ENCODE peak calls at places on chromosomes 3 and 15, in five cellular contexts. Z is HCT116, X is sigmoid colon, I is breast epithelium, S is transverse colon. T is an unnamed sample. For H3K4me1, the result is how much of the 10 kb centered on the place peaks cover.

GRCh38 chr15:40388941-40389823 is 6.7 kb downstream of the KNSTRN start:
- DNase-seq in Z (no peak), X (no peak), I (no peak), S (no peak), T (no peak)

GRCh38 chr3:89635137-89635536 is 527.7 kb downstream of the EPHA3 start:
- DNase-seq in Z (no peak), X (no peak), I (no peak), S (no peak), T (no peak)

GRCh38 chr3:177530908-177531307 is 333.6 kb upstream of the TBL1XR1 start:
- DNase-seq in Z (no peak), X (no peak), I (no peak), S (no peak), T (no peak)

GRCh38 chr3:189664311-189664710 is 33.1 kb downstream of the TP63 start:
- DNase-seq in Z (no peak), X (no peak), I (no peak), S (no peak), T (no peak)

GRCh38 chr3:43290961-43291360 is 4.6 kb downstream of the SNRK start:
- DNase-seq in Z (no peak), X (no peak), I (no peak), S (no peak), T (no peak)

GRCh38 chr3:194141415-194142155 is 5.6 kb downstream of the HES1 start:
- DNase-seq in Z (peak), X (peak), I (peak), S (peak), T (peak)

GRCh38 chr15:22958487-22959280 is 21.5 kb downstream of the CYFIP1 start:
- DNase-seq in Z (no peak), X (peak), I (no peak), S (no peak), T (no peak)

GRCh38 chr15:64774556-64775523 is 549 bp downstream of the RBPMS2 start:
- DNase-seq in Z (no peak), X (peak), I (no peak), S (no peak), T (peak)

GRCh38 chr3:161372321-161373260 is 1.3 kb upstream of the SPTSSB start:
- DNase-seq in Z (peak), X (peak), I (no peak), S (no peak), T (peak)

GRCh38 chr15:56491110-56491722 is 26.3 kb upstream of the MNS1 start:
- DNase-seq in Z (peak), X (peak), I (peak), S (peak), T (peak)

GRCh38 chr15:43104426-43104825 is 1.4 kb downstream of the UBR1 start:
- DNase-seq in Z (peak), X (no peak), I (no peak), S (no peak), T (no peak)

GRCh38 chr3:9246196-9246595 is 3.2 kb downstream of the SRGAP3 start:
- DNase-seq in Z (no peak), X (no peak), I (no peak), S (no peak), T (no peak)

GRCh38 chr3:30075514-30075913 is 530.9 kb upstream of the TGFBR2 start:
- DNase-seq in Z (no peak), X (no peak), I (no peak), S (no peak), T (no peak)

GRCh38 chr3:58584690-58585004 is 7.5 kb upstream of the FAM107A start:
- DNase-seq in Z (no peak), X (no peak), I (no peak), S (no peak), T (no peak)

GRCh38 chr15:69508659-69509058 is 56.0 kb downstream of the RPLP1 start:
- DNase-seq in Z (no peak), X (no peak), I (no peak), S (no peak), T (no peak)

GRCh38 chr3:141875893-141876380 is 506 bp upstream of the ATP1B3 start:
- DNase-seq in Z (peak), X (peak), I (no peak), S (peak), T (peak)

GRCh38 chr3:70811880-70812279 is 499.4 kb upstream of the MDFIC2 start:
- DNase-seq in Z (no peak), X (peak), I (peak), S (no peak), T (no peak)

GRCh38 chr3:36891651-36892268 is 53.1 kb downstream of the TRANK1 start:
- DNase-seq in Z (no peak), X (no peak), I (no peak), S (no peak), T (no peak)

GRCh38 chr3:188059346-188059745 is 94.6 kb upstream of the LPP start:
- DNase-seq in Z (no peak), X (no peak), I (no peak), S (no peak), T (no peak)

GRCh38 chr3:74599564-74599963 is 14.9 kb downstream of the CNTN3 start:
- DNase-seq in Z (no peak), X (no peak), I (no peak), S (no peak), T (no peak)

GRCh38 chr15:41502787-41503668 is 9.4 kb downstream of the ITPKA start:
- DNase-seq in Z (no peak), X (no peak), I (no peak), S (no peak), T (no peak)

GRCh38 chr15:101062471-101063171 is 143.5 kb downstream of the LRRK1 start:
- DNase-seq in Z (no peak), X (peak), I (no peak), S (peak), T (no peak)

GRCh38 chr3:112360574-112360973 is 27.6 kb downstream of the CD200 start:
- DNase-seq in Z (no peak), X (no peak), I (no peak), S (no peak), T (peak)

GRCh38 chr3:9347887-9348286 is 15.0 kb upstream of the THUMPD3 start:
- DNase-seq in Z (no peak), X (no peak), I (no peak), S (no peak), T (no peak)

GRCh38 chr3:137761099-137761562 is 3.0 kb upstream of the SOX14 start:
- DNase-seq in Z (no peak), X (no peak), I (no peak), S (no peak), T (no peak)

GRCh38 chr15:70185251-70185711 is 87.6 kb upstream of the TLE3 start:
- DNase-seq in Z (no peak), X (no peak), I (no peak), S (no peak), T (no peak)

GRCh38 chr3:62065985-62066693 is 307.2 kb downstream of the FEZF2 start:
- DNase-seq in Z (no peak), X (no peak), I (no peak), S (no peak), T (no peak)

GRCh38 chr3:150286390-150287147 is 121.5 kb upstream of the TSC22D2 start:
- DNase-seq in Z (peak), X (no peak), I (no peak), S (no peak), T (no peak)

GRCh38 chr3:184740509-184741258 is 28.8 kb upstream of the MAGEF1 start:
- DNase-seq in Z (peak), X (no peak), I (peak), S (no peak), T (peak)

GRCh38 chr3:32177702-32178198 is 60.7 kb upstream of the CMTM8 start:
- DNase-seq in Z (peak), X (no peak), I (peak), S (peak), T (peak)

GRCh38 chr15:96893159-96893906 is 562.8 kb downstream of the NR2F2 start:
- DNase-seq in Z (no peak), X (no peak), I (no peak), S (no peak), T (peak)

GRCh38 chr3:13484861-13485590 is 4.9 kb downstream of the HDAC11 start:
- DNase-seq in Z (peak), X (peak), I (peak), S (peak), T (peak)

GRCh38 chr3:50628601-50629000 is 11.7 kb downstream of the MAPKAPK3 start:
- DNase-seq in Z (no peak), X (no peak), I (no peak), S (no peak), T (no peak)
- H3K4me1 ChIP-seq in Z (half or more), X (under half), I (under half), S (under half), T (under half)

GRCh38 chr3:191961529-191961928 is 500.6 kb downstream of the PYDC2 start:
- DNase-seq in Z (no peak), X (no peak), I (no peak), S (no peak), T (no peak)

GRCh38 chr3:191962324-191962723 is 501.4 kb downstream of the PYDC2 start:
- DNase-seq in Z (no peak), X (no peak), I (no peak), S (no peak), T (no peak)

GRCh38 chr3:191959876-191960418 is 499.0 kb downstream of the PYDC2 start:
- DNase-seq in Z (no peak), X (no peak), I (no peak), S (no peak), T (no peak)

GRCh38 chr3:191961036-191961435 is 500.1 kb downstream of the PYDC2 start:
- DNase-seq in Z (no peak), X (no peak), I (no peak), S (no peak), T (no peak)

DNA sequence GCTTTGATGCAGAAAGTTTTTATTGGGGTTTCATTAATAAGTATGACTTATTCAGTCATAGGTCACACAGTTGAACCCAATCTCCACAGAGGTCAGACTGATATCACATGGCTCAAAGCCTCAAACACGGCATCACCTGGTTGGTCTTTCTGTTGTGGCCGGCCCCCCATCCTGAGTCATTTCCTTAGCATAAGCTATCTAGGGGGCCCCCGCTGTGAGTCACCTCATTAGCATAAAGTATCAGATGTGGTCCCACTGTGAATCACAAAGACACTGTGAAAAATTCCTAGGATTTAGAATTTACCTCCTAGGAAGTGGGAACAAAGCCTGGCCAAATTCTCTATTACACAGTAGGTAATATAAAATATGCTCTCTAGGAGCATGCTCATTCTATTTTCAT is 502.2 kb downstream of the PYDC2 start:
- DNase-seq in Z (no peak), X (no peak), I (no peak), S (no peak), T (no peak)
- TF ChIP-seq POLR2AphosphoS5 in Z (no peak), X (no peak), I (no peak), S (no peak), T (no peak)

DNA sequence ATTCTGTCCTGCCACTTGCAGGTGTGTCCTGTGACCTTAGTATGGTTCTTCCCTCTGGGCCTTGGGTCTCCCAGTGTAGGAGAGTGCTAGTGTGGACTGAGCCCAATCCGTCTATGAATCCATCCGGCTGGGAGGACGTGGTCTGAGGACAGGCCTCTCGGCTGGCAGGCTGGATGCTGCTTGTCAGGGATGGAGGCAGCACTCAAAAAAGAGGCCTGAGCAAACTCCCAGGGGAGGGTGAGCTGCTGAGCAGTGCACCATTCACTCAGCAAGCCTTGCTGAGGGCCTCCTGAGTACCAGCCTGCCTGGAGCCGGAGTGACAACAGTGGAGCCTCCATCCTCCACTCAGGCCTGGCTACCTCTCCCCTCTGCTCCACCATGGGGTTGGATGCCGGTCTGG is 1.7 kb upstream of the DUSP7 start:
- DNase-seq in Z (no peak), X (no peak), I (no peak), S (no peak), T (no peak)
- H3K4me3 ChIP-seq in Z (no peak), X (no peak), I (no peak), S (no peak), T (no peak)

DNA sequence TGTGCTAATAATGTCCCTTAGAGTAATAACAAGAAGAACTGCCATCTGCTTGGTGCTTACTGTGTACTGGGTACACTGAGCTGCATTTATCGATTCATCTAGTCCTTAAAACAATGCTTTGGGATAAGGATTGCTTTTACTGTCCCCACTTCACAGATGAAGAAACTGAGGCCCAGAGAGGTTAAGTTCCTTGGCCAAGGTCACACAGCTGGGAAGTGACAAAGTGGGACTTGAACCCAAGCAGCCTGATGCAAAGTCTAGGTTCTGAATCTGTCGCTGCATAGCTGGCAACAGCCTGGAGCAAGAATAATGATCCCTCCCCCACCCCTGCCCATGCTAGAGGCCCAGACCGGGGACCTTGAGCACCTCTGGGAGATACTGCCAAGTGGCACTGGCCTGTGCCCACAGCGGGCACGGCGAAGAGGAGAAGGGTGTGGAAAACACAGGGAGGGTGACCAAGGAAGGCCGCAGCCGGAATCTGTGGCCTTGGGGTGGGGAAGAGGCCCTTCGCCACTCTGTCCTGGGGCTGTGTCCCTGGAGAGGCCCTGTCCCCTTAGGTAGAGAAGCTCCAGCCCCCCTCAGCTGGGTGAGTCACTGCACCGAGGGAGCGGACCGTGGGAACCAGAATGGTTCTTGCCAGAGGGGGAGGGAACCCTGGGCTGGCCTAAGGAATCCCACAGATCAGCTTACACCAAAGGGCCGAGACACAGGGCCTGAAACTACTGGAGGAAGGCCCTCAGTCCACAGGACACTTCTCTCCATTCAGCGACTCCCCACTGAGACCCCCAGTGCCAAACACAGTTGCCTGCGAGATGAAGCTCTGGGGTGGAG is 3.5 kb downstream of the PLXND1 start:
- DNase-seq in Z (no peak), X (peak), I (peak), S (peak), T (no peak)
- H3K4me1 ChIP-seq in Z (under half), X (half or more), I (under half), S (under half), T (half or more)

GRCh38 chr3:171470714-171471227 is 10.6 kb upstream of the TNIK start:
- DNase-seq in Z (no peak), X (no peak), I (no peak), S (no peak), T (no peak)
- TF ChIP-seq POLR2AphosphoS5 in Z (no peak), X (no peak), I (no peak), S (no peak), T (no peak)

GRCh38 chr15:48177875-48178611 is at the start of gene MYEF2:
- DNase-seq in Z (no peak), X (peak), I (peak), S (peak), T (peak)

GRCh38 chr15:48178612-48178931 is 477 bp upstream of the MYEF2 start:
- DNase-seq in Z (no peak), X (no peak), I (no peak), S (no peak), T (no peak)

GRCh38 chr15:48177383-48177874 is 666 bp downstream of the MYEF2 start:
- DNase-seq in Z (no peak), X (no peak), I (no peak), S (no peak), T (no peak)

GRCh38 chr15:48176097-48176496 is 2.0 kb downstream of the MYEF2 start:
- DNase-seq in Z (no peak), X (no peak), I (no peak), S (no peak), T (no peak)

GRCh38 chr15:48176957-48177356 is 1.1 kb downstream of the MYEF2 start:
- DNase-seq in Z (no peak), X (no peak), I (no peak), S (no peak), T (no peak)
- H3K4me3 ChIP-seq in Z (no peak), X (peak), I (no peak), S (peak), T (peak)

GRCh38 chr3:170485696-170486095 is 67.0 kb downstream of the CLDN11 start:
- DNase-seq in Z (no peak), X (no peak), I (no peak), S (no peak), T (no peak)

GRCh38 chr3:170488802-170489201 is 70.1 kb downstream of the CLDN11 start:
- DNase-seq in Z (no peak), X (no peak), I (peak), S (no peak), T (no peak)

GRCh38 chr3:170485294-170485693 is 66.6 kb downstream of the CLDN11 start:
- DNase-seq in Z (no peak), X (no peak), I (no peak), S (no peak), T (no peak)

GRCh38 chr3:170486398-170486797 is 67.7 kb downstream of the CLDN11 start:
- DNase-seq in Z (no peak), X (no peak), I (no peak), S (no peak), T (no peak)

DNA sequence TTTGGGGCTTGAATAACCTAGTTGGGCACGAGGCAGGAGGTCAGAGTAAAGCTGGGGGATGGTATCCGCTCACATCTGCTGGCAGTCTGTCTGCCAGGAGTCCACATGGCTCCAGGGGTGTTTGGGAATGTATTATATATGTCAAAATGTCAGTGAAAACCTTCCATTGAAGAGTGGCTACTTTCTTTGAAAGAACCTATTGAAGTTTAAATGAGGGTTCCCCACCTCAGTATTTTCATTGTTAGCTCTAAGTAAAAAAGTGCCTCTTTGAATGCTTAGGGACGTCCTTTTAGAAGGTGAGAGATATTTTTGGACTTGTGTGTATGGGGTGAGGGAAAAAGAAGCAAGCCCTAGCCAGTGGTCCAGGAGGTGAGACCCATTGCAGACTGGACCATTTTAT is 68.4 kb downstream of the CLDN11 start:
- DNase-seq in Z (no peak), X (no peak), I (no peak), S (no peak), T (no peak)
- H3K4me1 ChIP-seq in Z (under half), X (under half), I (under half), S (under half), T (under half)

DNA sequence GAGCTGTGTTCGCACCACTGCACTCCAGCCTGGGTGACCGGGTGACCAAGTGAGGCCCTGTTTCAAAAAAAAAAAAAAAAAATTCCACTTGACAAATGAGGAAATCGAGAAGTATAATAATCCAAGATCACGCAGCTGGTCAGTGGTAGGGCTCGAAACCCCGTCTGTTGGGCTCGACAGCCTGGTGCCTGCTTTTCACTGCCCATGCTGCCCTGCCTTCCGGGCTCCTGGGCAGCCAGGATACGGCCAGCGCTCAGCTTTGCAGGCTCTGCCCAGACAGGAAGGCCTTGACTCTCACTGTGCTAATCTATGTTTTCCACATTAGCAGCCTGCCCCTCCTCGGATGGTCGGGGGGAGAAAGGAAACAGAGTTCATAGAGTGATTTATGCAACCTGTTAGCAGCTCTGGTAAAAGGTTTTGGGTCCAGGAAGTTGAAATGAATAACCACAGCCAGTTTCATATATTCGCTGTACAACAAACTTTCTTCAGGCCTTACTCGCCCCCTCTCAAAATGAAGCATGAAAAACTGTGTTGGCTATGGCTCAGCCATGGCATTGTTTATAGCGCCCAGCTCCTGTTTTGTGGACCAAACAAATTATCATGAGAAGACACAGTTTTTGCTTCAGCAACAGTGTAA is 108.8 kb downstream of the XXYLT1 start:
- DNase-seq in Z (no peak), X (no peak), I (no peak), S (no peak), T (no peak)
- TF ChIP-seq POLR2AphosphoS5 in Z (no peak), X (no peak), I (no peak), S (no peak), T (peak)

GRCh38 chr15:85581495-85581894 is 201.1 kb downstream of the AKAP13 start:
- DNase-seq in Z (no peak), X (peak), I (peak), S (peak), T (peak)
- H3K4me3 ChIP-seq in Z (no peak), X (peak), I (peak), S (peak), T (peak)

T was measured in stomach.